ENCODE peak calls at places on chromosomes 1 and 21, in six cellular contexts. One of them, this sample, is unnamed.

GRCh38 chr1:219661464-219662092 is 48.7 kb upstream of the ZC3H11B start:
- DNase-seq in CD8-positive, alpha-beta T cell: no peak
- DNase-seq in prostate gland: no peak
- DNase-seq in stomach: no peak
- DNase-seq in heart left ventricle: no peak
- DNase-seq in HCT116: no peak
- DNase-seq in this sample: no peak

GRCh38 chr21:43208561-43209332 is 39.9 kb downstream of the CRYAA start:
- DNase-seq in heart left ventricle: peak; percentile 14
- DNase-seq in CD8-positive, alpha-beta T cell: no peak
- DNase-seq in HCT116: no peak
- DNase-seq in prostate gland: peak; percentile 3
- DNase-seq in stomach: no peak
- DNase-seq in this sample: peak; percentile 3

GRCh38 chr1:98049370-98050115 is 128.7 kb upstream of the DPYD start:
- DNase-seq in CD8-positive, alpha-beta T cell: no peak
- DNase-seq in heart left ventricle: no peak
- DNase-seq in stomach: peak; percentile 24
- DNase-seq in prostate gland: no peak
- DNase-seq in HCT116: no peak
- DNase-seq in this sample: peak; percentile 75

GRCh38 chr1:219751870-219752269 is 139.0 kb upstream of the ZC3H11B start:
- DNase-seq in prostate gland: no peak
- DNase-seq in stomach: no peak
- DNase-seq in CD8-positive, alpha-beta T cell: no peak
- DNase-seq in HCT116: no peak
- DNase-seq in heart left ventricle: no peak
- DNase-seq in this sample: no peak

GRCh38 chr1:179816196-179816960 is 61.2 kb downstream of the TOR1AIP2 start:
- DNase-seq in CD8-positive, alpha-beta T cell: no peak
- DNase-seq in heart left ventricle: peak; percentile 71
- DNase-seq in HCT116: no peak
- DNase-seq in stomach: no peak
- DNase-seq in prostate gland: no peak
- DNase-seq in this sample: no peak

GRCh38 chr1:86259390-86259789 is 102.8 kb upstream of the COL24A1 start:
- DNase-seq in HCT116: no peak
- DNase-seq in CD8-positive, alpha-beta T cell: no peak
- DNase-seq in stomach: no peak
- DNase-seq in heart left ventricle: no peak
- DNase-seq in prostate gland: no peak
- DNase-seq in this sample: no peak

GRCh38 chr1:153626929-153627796 is at the start of gene S100A13:
- DNase-seq in stomach: peak; percentile 69
- DNase-seq in HCT116: peak; percentile 93
- DNase-seq in CD8-positive, alpha-beta T cell: no peak
- DNase-seq in prostate gland: peak; percentile 43
- DNase-seq in heart left ventricle: peak; percentile 83
- DNase-seq in this sample: peak; percentile 100

GRCh38 chr1:84884671-84885389 is 8.2 kb downstream of the LPAR3 start:
- DNase-seq in prostate gland: no peak
- DNase-seq in HCT116: no peak
- DNase-seq in heart left ventricle: no peak
- DNase-seq in stomach: no peak
- DNase-seq in CD8-positive, alpha-beta T cell: no peak
- DNase-seq in this sample: no peak

GRCh38 chr1:226549094-226549936 is 751 bp downstream of the STUM start:
- DNase-seq in stomach: no peak
- DNase-seq in HCT116: no peak
- DNase-seq in CD8-positive, alpha-beta T cell: peak; percentile 32
- DNase-seq in prostate gland: no peak
- DNase-seq in heart left ventricle: no peak
- DNase-seq in this sample: no peak

GRCh38 chr1:200990114-200990513 is 33.4 kb downstream of the KIF21B start:
- DNase-seq in prostate gland: no peak
- DNase-seq in HCT116: no peak
- DNase-seq in heart left ventricle: no peak
- DNase-seq in stomach: no peak
- DNase-seq in CD8-positive, alpha-beta T cell: no peak
- DNase-seq in this sample: no peak

GRCh38 chr1:200991039-200991698 is 32.3 kb downstream of the KIF21B start:
- DNase-seq in stomach: no peak
- DNase-seq in heart left ventricle: no peak
- DNase-seq in prostate gland: no peak
- DNase-seq in HCT116: no peak
- DNase-seq in CD8-positive, alpha-beta T cell: no peak
- DNase-seq in this sample: no peak

GRCh38 chr1:200985481-200985880 is 38.0 kb downstream of the KIF21B start:
- DNase-seq in CD8-positive, alpha-beta T cell: no peak
- DNase-seq in stomach: no peak
- DNase-seq in HCT116: no peak
- DNase-seq in prostate gland: no peak
- DNase-seq in heart left ventricle: no peak
- DNase-seq in this sample: no peak

GRCh38 chr1:200989337-200989736 is 34.2 kb downstream of the KIF21B start:
- DNase-seq in HCT116: no peak
- DNase-seq in heart left ventricle: no peak
- DNase-seq in prostate gland: no peak
- DNase-seq in CD8-positive, alpha-beta T cell: no peak
- DNase-seq in stomach: no peak
- DNase-seq in this sample: no peak

DNA sequence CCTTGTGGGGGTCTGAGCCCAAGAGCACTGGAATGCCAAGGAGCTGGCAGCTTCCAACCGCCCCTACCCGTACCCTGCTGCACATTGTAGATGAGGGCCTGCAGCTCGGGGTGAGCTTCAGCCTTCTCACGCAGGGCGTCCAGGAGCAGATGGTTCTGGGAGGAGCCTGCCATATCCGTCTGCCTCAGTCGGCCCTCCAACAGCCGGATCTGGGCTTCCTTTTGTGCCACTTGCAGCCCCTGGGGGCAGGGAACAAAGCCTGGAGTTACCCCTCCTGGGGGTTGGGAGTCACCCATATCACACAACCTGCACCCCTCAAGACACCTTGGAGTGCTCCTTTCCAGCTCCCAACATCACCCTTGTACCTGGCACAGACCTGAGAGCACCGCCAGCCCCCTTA is 34.8 kb downstream of the KIF21B start:
- DNase-seq in prostate gland: no peak
- DNase-seq in CD8-positive, alpha-beta T cell: no peak
- DNase-seq in HCT116: no peak
- DNase-seq in heart left ventricle: no peak
- DNase-seq in stomach: no peak
- DNase-seq in this sample: peak; percentile 43
- H3K27ac ChIP-seq in prostate gland: no peak overlapping the region
- H3K27ac ChIP-seq in CD8-positive, alpha-beta T cell: no peak overlapping the region
- H3K27ac ChIP-seq in HCT116: no peak overlapping the region
- H3K27ac ChIP-seq in heart left ventricle: no peak overlapping the region
- H3K27ac ChIP-seq in stomach: no peak overlapping the region
- H3K27ac ChIP-seq in this sample: peak overlapping the region; percentile 35

GRCh38 chr1:30872948-30873263 is 35.7 kb downstream of the SDC3 start:
- DNase-seq in stomach: no peak
- DNase-seq in prostate gland: no peak
- DNase-seq in CD8-positive, alpha-beta T cell: no peak
- DNase-seq in HCT116: no peak
- DNase-seq in heart left ventricle: no peak
- DNase-seq in this sample: no peak
- H3K27me3 ChIP-seq in stomach: no peaks in the 10 kb centered on the region
- H3K27me3 ChIP-seq in prostate gland: no peaks in the 10 kb centered on the region
- H3K27me3 ChIP-seq in CD8-positive, alpha-beta T cell: no peaks in the 10 kb centered on the region
- H3K27me3 ChIP-seq in HCT116: no peaks in the 10 kb centered on the region
- H3K27me3 ChIP-seq in heart left ventricle: no peaks in the 10 kb centered on the region
- H3K27me3 ChIP-seq in this sample: no peaks in the 10 kb centered on the region

GRCh38 chr1:238060046-238060445 is 169.3 kb upstream of the ZP4 start:
- DNase-seq in prostate gland: no peak
- DNase-seq in HCT116: no peak
- DNase-seq in stomach: no peak
- DNase-seq in CD8-positive, alpha-beta T cell: no peak
- DNase-seq in heart left ventricle: no peak
- DNase-seq in this sample: no peak
- H3K9me3 ChIP-seq in prostate gland: no peaks in the 10 kb centered on the region
- H3K9me3 ChIP-seq in HCT116: peaks cover 18% of the 10 kb centered on the region
- H3K9me3 ChIP-seq in stomach: no peaks in the 10 kb centered on the region
- H3K9me3 ChIP-seq in CD8-positive, alpha-beta T cell: no peaks in the 10 kb centered on the region
- H3K9me3 ChIP-seq in heart left ventricle: peaks cover 1% of the 10 kb centered on the region
- H3K9me3 ChIP-seq in this sample: peaks cover 8% of the 10 kb centered on the region

DNA sequence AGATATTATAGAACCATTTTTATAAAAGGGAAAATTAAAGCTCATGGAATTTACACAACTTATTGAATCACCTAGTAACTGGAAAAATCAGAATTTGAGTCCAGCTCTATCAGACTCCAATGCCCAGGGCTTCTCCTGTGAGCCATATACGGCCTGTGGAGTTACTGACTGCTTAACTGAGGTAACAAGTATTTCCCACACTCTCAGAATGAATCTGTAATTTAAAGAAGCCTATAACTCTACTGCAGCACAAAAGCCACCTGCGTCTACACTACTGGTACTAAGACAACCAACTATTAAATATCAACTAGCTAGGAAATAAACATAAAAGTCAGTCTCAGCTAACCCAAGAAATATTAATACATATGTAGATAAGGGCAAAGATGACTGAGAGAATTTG is 29.4 kb downstream of the SMYD3 start:
- DNase-seq in HCT116: no peak
- DNase-seq in CD8-positive, alpha-beta T cell: no peak
- DNase-seq in stomach: no peak
- DNase-seq in heart left ventricle: no peak
- DNase-seq in prostate gland: no peak
- DNase-seq in this sample: no peak
- H3K27ac ChIP-seq in HCT116: no peak overlapping the region
- H3K27ac ChIP-seq in CD8-positive, alpha-beta T cell: no peak overlapping the region
- H3K27ac ChIP-seq in stomach: no peak overlapping the region
- H3K27ac ChIP-seq in heart left ventricle: no peak overlapping the region
- H3K27ac ChIP-seq in prostate gland: no peak overlapping the region
- H3K27ac ChIP-seq in this sample: no peak overlapping the region

DNA sequence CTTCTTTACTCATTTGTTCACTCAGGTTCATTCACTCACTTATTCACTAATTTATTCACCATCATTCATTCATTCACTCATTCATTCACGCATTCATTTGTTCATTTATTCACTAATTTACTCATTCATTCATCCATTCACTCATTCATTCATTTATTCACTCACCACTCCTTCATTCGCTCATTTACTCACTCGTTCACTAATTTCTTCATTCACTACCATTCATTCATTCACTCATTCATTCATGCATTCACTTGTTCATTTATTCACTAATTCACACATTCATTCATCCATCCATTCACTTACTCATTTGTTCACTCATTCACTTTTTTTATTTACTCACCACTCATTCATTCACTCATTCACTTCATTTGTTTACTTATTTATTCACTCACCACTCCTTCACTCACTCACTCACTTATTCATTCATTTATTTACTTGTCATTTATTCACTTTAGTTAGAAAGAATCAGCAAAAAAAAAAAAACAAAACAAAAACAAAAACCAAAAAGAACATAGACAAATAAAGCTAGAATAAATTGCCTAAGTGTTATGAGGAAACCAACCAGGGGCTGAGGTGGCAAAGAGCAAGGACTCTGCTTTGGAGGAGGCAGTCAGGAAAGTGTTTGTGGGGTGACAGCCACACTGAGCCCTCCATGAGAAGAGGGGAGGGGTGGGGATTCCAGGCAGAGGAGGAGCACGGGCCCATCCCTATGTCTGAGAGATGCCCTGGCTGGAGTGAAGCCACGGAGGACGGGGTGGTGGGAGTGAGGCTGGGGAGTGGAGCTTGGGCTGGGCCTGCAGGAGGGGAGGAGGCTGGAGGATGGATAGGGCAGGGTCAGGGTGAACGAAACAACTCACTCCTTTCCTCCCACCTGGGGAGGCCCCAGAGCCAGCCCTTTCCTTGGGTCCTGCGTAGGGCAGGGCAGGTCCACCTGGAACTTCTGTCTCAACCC is 129.2 kb upstream of the WNT4 start:
- DNase-seq in CD8-positive, alpha-beta T cell: no peak
- DNase-seq in stomach: no peak
- DNase-seq in heart left ventricle: no peak
- DNase-seq in prostate gland: no peak
- DNase-seq in HCT116: no peak
- DNase-seq in this sample: no peak
- H3K27me3 ChIP-seq in CD8-positive, alpha-beta T cell: no peaks in the 10 kb centered on the region
- H3K27me3 ChIP-seq in stomach: no peaks in the 10 kb centered on the region
- H3K27me3 ChIP-seq in heart left ventricle: peaks cover 46% of the 10 kb centered on the region
- H3K27me3 ChIP-seq in prostate gland: no peaks in the 10 kb centered on the region
- H3K27me3 ChIP-seq in HCT116: no peaks in the 10 kb centered on the region
- H3K27me3 ChIP-seq in this sample: no peaks in the 10 kb centered on the region

GRCh38 chr1:49234988-49235387 is 458.3 kb upstream of the BEND5 start:
- DNase-seq in stomach: no peak
- DNase-seq in CD8-positive, alpha-beta T cell: no peak
- DNase-seq in heart left ventricle: no peak
- DNase-seq in prostate gland: no peak
- DNase-seq in HCT116: no peak
- DNase-seq in this sample: no peak

DNA sequence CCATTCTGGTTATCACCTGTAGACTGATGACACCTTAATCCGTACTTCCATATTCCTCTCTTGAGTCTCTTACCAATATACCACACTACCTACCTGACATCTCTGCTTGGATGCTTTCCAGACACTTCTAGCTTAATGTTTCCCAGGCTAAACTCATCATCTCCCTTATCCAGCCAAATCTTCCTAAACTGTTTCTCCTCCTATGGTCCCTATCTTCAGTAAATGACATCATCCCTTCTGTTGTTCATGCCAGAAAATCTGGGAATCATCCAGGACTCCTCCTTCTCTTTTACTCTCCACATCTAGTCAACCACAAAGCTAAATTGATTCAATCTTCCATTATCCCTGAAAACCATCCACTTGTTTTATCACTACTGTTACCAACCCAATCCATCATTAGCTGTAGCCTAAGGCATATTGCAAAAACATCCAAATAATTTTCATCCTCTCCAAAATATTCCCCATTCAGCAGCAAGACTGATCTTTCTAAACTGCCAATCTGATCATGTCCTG is 464.1 kb upstream of the BEND5 start:
- DNase-seq in stomach: no peak
- DNase-seq in prostate gland: no peak
- DNase-seq in CD8-positive, alpha-beta T cell: no peak
- DNase-seq in HCT116: no peak
- DNase-seq in heart left ventricle: no peak
- DNase-seq in this sample: no peak
- H3K9me3 ChIP-seq in stomach: no peaks in the 10 kb centered on the region
- H3K9me3 ChIP-seq in prostate gland: no peaks in the 10 kb centered on the region
- H3K9me3 ChIP-seq in CD8-positive, alpha-beta T cell: no peaks in the 10 kb centered on the region
- H3K9me3 ChIP-seq in HCT116: peaks cover 6% of the 10 kb centered on the region
- H3K9me3 ChIP-seq in heart left ventricle: peaks cover 2% of the 10 kb centered on the region
- H3K9me3 ChIP-seq in this sample: no peaks in the 10 kb centered on the region